ENCODE peak calls at places on chromosomes 12 and 14, in four cellular contexts. O is sigmoid colon, M is lung, V is body of pancreas. T is an unnamed sample.
A peak's percentile ranks its signal among the peaks of the same experiment; 100 is the strongest.

GRCh38 chr14:32934891-32935633 is 3.6 kb upstream of the NPAS3 start:
- DNase-seq in V (no peak), M (no peak), O (peak; percentile 68), T (no peak)

GRCh38 chr12:17579148-17580026 is 510.6 kb downstream of the RERGL start:
- DNase-seq in M (no peak), V (no peak), O (no peak), T (no peak)

GRCh38 chr12:101567918-101568317 is 26.9 kb upstream of the MYBPC1 start:
- DNase-seq in M (peak; percentile 42), O (no peak), V (no peak), T (no peak)

GRCh38 chr12:34392741-34393085 is 370.4 kb downstream of the ALG10 start:
- DNase-seq in V (no peak), M (no peak), O (peak; percentile 47), T (peak; percentile 22)

GRCh38 chr14:62308927-62309326 is 546.7 kb downstream of the SNAPC1 start:
- DNase-seq in V (peak; percentile 9), O (no peak), M (no peak), T (no peak)

GRCh38 chr14:52348796-52349195 is 34.7 kb downstream of the PTGER2 start:
- DNase-seq in V (no peak), M (no peak), O (no peak), T (no peak)

GRCh38 chr14:42322486-42323284 is 716.0 kb downstream of the LRFN5 start:
- DNase-seq in M (no peak), O (no peak), V (no peak), T (no peak)

GRCh38 chr14:104353221-104353920 is 215.0 kb downstream of the KIF26A start:
- DNase-seq in M (no peak), O (peak; percentile 55), V (peak; percentile 2), T (peak; percentile 16)

GRCh38 chr12:105064564-105065222 is 19.6 kb downstream of the ALDH1L2 start:
- DNase-seq in V (no peak), O (no peak), M (no peak), T (no peak)

GRCh38 chr12:109421355-109422087 is 55.6 kb downstream of the KCTD10 start:
- DNase-seq in M (no peak), O (no peak), V (no peak), T (no peak)

GRCh38 chr12:7042847-7043246 is 17.7 kb upstream of the C1S start:
- DNase-seq in O (no peak), V (no peak), M (no peak), T (no peak)

GRCh38 chr12:14928946-14929345 is 9.4 kb downstream of the ERP27 start:
- DNase-seq in M (peak; percentile 67), V (peak; percentile 48), O (no peak), T (no peak)

GRCh38 chr14:22494486-22495135 is 94.4 kb downstream of the DAD1 start:
- DNase-seq in V (no peak), O (no peak), M (no peak), T (no peak)
- H3K27ac ChIP-seq in V (no peak overlapping the region), O (no peak overlapping the region), M (no peak overlapping the region), T (no peak overlapping the region)

GRCh38 chr14:95294320-95294719 is 25.4 kb downstream of the CLMN start:
- DNase-seq in M (no peak), O (no peak), V (no peak), T (no peak)
- H3K27ac ChIP-seq in M (no peak overlapping the region), O (no peak overlapping the region), V (peak overlapping the region; percentile 38), T (no peak overlapping the region)

GRCh38 chr14:92953526-92953925 is 30.6 kb downstream of the CHGA start:
- DNase-seq in O (no peak), M (no peak), V (no peak), T (no peak)
- H3K27ac ChIP-seq in O (peak overlapping the region; percentile 34), M (no peak overlapping the region), V (no peak overlapping the region), T (no peak overlapping the region)

DNA sequence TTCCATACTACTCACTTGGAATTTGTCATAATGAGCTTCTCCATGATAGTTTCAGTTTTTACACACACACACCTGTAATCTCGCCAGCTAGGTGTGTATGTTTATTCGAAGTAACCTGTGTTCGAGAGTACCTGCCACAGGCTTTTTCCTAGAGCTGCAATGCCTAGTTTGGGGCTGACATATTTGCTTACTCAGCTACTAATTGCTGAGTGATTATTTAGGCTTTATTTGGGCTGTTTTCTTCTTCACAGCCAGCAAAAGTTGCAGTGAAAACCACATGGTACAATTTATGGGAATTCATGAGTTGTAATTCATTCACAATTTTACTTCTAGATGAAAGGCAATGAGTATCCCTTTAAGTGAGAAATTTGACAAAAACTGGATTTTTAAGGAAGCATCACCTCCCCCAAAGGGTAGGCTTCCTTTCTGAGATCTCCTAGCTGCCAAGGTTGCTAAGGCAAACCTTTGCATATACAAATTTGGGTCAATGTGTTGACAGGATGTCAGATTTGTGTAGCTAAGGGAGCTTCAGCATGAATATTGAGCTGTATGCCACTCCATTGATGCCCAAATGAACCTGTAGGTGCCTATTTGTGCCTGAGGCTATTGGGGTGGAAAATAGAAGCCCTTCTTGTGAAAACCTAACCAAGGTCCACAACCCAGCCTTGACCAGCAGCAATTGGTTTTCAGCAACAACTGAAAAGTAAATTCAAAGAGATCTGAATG is 108.7 kb upstream of the OTX2 start:
- DNase-seq in V (no peak), M (no peak), O (no peak), T (no peak)
- H3K27ac ChIP-seq in V (no peak overlapping the region), M (no peak overlapping the region), O (no peak overlapping the region), T (no peak overlapping the region)

GRCh38 chr14:23172096-23172495 is 11.4 kb downstream of the SLC7A8 start:
- DNase-seq in M (no peak), O (no peak), V (no peak), T (no peak)
- H3K27ac ChIP-seq in M (no peak overlapping the region), O (no peak overlapping the region), V (no peak overlapping the region), T (no peak overlapping the region)

T was measured in stomach.